ENCODE peak calls at places on chromosomes 7 and 10, in ten cellular contexts. M, Z, V, A, K, U, S, Y, I and C are unnamed samples.

GRCh38 chr7:10940748-10941358 is 32.8 kb upstream of the PHF14 start:
- DNase-seq in M (no peak), Z (peak), V (no peak), A (peak), K (no peak), U (no peak), S (no peak), Y (no peak), I (peak), C (no peak)

GRCh38 chr7:106143711-106144347 is 31.7 kb upstream of the SYPL1 start:
- DNase-seq in M (no peak), Z (no peak), V (no peak), A (peak), K (no peak), U (no peak), S (no peak), Y (no peak), I (no peak), C (no peak)

GRCh38 chr7:82511542-82511941 is 68.0 kb upstream of the CACNA2D1 start:
- DNase-seq in M (no peak), Z (no peak), V (no peak), A (no peak), K (no peak), U (no peak), S (no peak), Y (no peak), I (no peak), C (no peak)

GRCh38 chr7:28619256-28619655 is 206.9 kb downstream of the CREB5 start:
- DNase-seq in M (no peak), Z (no peak), V (no peak), A (no peak), K (no peak), U (no peak), S (no peak), Y (no peak), I (no peak), C (no peak)

GRCh38 chr7:153522261-153522660 is 529.9 kb upstream of the DPP6 start:
- DNase-seq in M (no peak), Z (no peak), V (no peak), A (no peak), K (no peak), U (no peak), S (no peak), Y (no peak), I (no peak), C (no peak)

GRCh38 chr7:92904292-92905131 is 68.1 kb upstream of the CDK6 start:
- DNase-seq in M (no peak), Z (peak), V (no peak), A (peak), K (peak), U (peak), S (no peak), Y (peak), I (peak), C (no peak)

GRCh38 chr7:101412976-101413375 is 50.3 kb downstream of the COL26A1 start:
- DNase-seq in M (no peak), Z (no peak), V (no peak), A (no peak), K (no peak), U (no peak), S (no peak), Y (no peak), I (no peak), C (no peak)

GRCh38 chr7:155733582-155734444 is 78.5 kb downstream of the SHH start:
- DNase-seq in M (no peak), Z (no peak), V (no peak), A (peak), K (no peak), U (no peak), S (no peak), Y (no peak), I (no peak), C (peak)

GRCh38 chr7:66748127-66748511 is 7.6 kb downstream of the RABGEF1 start:
- DNase-seq in M (no peak), Z (no peak), V (no peak), A (no peak), K (no peak), U (no peak), S (no peak), Y (peak), I (no peak), C (no peak)

GRCh38 chr10:73495226-73495883 is 469 bp downstream of the PPP3CB start:
- DNase-seq in M (peak), Z (peak), V (peak), A (peak), K (peak), U (peak), S (peak), Y (peak), I (peak), C (peak)

GRCh38 chr7:105429746-105430612 is 41.3 kb upstream of the SRPK2 start:
- DNase-seq in M (peak), Z (peak), V (peak), A (peak), K (peak), U (peak), S (no peak), Y (peak), I (peak), C (no peak)

GRCh38 chr7:22124906-22125305 is 179.2 kb upstream of the CDCA7L start:
- DNase-seq in M (no peak), Z (no peak), V (no peak), A (no peak), K (no peak), U (no peak), S (no peak), Y (no peak), I (no peak), C (no peak)

DNA sequence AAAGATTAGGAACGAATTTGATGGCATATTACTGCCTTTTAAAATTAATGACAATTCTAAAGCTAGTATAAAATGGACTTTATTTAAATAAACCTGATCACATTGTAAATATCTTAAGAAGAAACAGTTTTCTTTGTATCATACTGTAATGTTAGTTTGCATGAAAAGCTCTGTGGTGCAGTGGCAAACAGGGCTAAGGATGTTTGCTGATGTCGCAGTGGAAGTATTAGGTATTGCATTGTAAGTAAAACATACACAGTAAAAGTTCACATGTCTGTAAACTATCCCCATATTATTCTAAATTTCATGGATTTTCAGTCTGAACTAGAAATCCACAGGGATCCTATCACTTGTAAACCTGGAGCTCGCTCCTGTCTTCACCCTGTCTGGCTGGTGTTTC is 252.6 kb upstream of the ZNF32 start:
- DNase-seq in M (no peak), Z (no peak), V (no peak), A (no peak), K (peak), U (no peak), S (no peak), Y (peak), I (no peak), C (no peak)
- TF ChIP-seq CTCF in M (no peak), Z (no peak), V (no peak), A (no peak), K (peak), U (peak), S (no peak), Y (peak), I (no peak), C (no peak)

DNA sequence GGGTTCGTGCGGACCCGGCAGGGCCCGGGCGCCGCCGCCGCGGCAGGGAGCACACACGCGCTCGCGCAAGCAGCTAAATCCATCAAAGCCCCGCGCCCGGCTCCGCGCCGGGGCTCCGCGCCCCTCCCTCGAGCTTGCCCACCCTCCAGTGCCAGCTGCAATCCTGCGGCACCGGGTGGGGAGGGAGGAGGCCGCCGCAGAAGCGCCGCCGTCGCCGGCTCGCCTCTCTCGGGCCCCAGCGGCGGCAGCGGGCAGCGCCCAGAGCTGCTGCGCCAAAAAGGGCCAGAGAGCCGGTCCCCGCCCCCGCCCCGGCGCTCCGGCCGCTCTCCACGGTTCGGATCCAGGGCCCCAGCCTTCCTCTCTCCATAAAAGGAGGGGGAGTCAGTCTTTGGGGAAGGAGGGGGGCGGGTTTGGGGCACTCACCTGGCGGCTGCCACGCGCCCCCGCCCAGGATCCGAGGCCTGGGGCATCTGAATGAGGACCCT is 370 bp upstream of the PDGFA start:
- DNase-seq in M (peak), Z (peak), V (peak), A (peak), K (peak), U (peak), S (peak), Y (peak), I (peak), C (peak)
- TF ChIP-seq CTCF in M (peak), Z (no peak), V (peak), A (peak), K (no peak), U (peak), S (peak), Y (no peak), I (no peak), C (no peak)

DNA sequence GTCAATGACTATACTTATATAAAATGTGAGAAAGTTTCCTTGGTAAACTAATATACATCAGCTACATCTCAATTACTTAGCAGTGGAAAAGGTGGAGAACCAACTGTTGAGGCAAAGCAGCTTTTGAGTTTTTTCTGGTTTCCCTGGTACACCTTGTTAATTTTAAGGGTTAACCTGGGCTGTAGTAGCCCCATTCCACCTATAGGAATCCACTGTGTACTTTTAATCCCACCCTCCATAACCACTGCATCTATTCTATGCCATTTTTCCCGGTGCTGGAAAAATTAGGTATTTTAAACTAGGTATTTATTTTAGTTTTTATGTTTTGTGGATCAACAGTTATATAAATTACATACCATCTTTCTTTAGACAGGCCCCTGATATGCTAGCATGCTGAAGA is 42.4 kb downstream of the NRBF2 start:
- DNase-seq in M (no peak), Z (no peak), V (no peak), A (no peak), K (no peak), U (no peak), S (no peak), Y (no peak), I (no peak), C (no peak)
- TF ChIP-seq CTCF in M (no peak), Z (no peak), V (no peak), A (no peak), K (no peak), U (no peak), S (no peak), Y (no peak), I (no peak), C (no peak)

GRCh38 chr7:144057954-144058353 is 9.2 kb downstream of the OR2A5 start:
- DNase-seq in M (no peak), Z (no peak), V (no peak), A (no peak), K (peak), U (peak), S (no peak), Y (peak), I (peak), C (no peak)

GRCh38 chr7:144069511-144069910 is at the start of gene OR2A25:
- DNase-seq in M (no peak), Z (no peak), V (no peak), A (no peak), K (no peak), U (no peak), S (no peak), Y (no peak), I (no peak), C (no peak)

DNA sequence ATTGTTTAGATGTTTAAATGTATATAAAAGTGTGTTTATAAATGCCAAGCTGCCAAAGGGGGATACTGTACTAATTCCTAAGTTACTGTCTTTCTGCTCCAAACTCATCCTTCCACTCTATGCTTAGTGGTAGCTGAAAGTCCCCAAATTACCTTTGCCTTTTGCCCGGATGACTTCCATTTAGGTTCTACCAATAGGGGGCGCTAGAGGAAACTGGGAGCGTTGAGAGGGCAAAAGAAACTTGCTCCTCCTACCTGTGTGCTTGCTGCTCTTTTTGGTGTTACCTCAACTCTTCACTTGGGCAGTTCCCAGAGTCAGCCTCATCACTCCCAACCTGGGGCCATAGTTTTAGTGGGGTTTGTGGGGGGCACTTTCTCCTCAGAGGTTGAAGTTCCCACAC is 5.9 kb upstream of the OR2A25 start:
- DNase-seq in M (no peak), Z (no peak), V (no peak), A (no peak), K (no peak), U (no peak), S (no peak), Y (no peak), I (no peak), C (no peak)
- TF ChIP-seq CTCF in M (no peak), Z (peak), V (no peak), A (peak), K (peak), U (no peak), S (peak), Y (peak), I (no peak), C (no peak)

DNA sequence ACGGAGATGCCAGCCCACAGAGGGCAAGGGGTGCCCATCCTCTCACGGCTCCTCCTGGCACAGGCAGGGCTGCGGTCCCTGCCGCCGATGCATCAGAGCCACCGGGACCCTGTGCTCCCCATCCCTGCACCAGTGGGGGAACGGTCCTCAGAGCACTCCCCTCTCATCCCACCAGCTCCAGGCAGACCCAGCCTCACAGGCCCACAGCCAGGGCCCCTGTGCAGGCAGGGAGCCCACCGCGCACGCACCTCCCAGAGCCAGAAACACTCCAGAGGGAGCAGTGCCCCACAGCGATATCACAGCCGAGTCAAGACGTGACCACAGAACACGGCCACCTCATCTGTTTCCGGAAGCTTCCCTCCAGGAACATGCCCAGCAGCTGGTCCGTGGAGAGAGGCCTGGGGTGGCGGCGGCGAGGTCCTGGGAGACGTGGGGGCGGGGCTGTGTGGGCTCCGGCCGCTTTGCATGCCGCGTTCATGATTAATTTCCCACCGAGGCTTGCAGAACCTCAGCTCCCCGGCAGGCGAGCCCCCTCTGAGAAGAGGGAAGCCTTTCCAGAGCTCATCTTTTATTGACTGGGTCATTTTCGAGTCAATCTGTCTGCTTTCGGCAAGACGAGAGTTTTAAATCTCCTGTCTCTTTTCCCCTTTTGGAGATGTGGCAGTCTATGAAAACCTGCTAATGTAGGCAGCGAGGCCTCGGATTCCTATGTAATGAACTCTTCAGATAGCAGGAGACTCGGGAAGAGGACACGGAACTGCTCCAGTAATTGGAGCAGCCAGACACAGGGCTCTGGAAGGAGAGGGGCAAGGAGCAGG is 242.6 kb downstream of the ELFN1 start:
- DNase-seq in M (no peak), Z (no peak), V (no peak), A (no peak), K (peak), U (peak), S (no peak), Y (peak), I (no peak), C (peak)
- TF ChIP-seq CTCF in M (no peak), Z (no peak), V (peak), A (no peak), K (peak), U (peak), S (no peak), Y (peak), I (no peak), C (no peak)

DNA sequence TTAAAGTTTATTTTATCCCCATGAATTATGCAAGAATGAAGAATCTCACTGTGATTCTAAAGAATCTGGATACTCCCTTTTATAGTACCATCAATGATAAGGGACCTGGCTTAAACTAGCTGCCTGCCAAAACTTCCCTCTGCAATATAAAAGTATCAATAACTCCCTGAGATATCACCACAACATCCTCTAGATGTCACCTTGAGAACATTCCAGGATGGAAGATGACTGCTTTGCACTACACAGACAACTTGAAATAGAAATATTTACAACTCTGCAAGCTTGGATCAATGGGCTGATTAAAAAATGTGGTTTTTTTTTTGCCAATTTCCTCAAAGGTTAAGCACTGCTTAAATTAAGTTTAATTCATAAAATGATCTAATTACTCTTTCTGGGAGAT is 142.0 kb downstream of the SLC25A13 start:
- DNase-seq in M (no peak), Z (no peak), V (no peak), A (no peak), K (peak), U (peak), S (no peak), Y (peak), I (no peak), C (no peak)
- TF ChIP-seq CTCF in M (no peak), Z (no peak), V (no peak), A (no peak), K (no peak), U (peak), S (no peak), Y (no peak), I (peak), C (no peak)

DNA sequence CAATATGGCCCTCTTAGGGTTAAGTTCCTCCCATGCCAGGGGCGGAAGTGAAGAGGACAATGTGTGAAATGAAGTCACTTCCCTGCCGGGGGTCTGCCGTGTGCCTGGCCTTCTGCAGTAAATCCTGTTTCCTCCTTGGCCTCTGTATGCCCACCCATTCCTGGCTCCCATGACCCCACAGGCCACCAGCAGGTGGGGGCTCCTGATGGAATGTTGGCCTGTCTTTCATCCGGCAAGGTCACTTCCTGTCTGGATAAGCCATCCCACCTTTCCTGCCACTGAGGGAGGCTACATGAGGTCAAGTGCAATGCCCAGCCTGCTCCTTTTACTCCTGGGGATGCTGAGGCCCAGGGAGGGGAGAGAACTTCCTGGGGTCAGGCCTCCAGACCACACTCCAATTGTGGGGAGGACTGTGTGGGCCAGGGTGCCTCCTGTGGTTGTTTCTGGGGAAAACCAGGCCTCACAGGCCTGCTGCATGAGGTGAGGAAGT is 22.3 kb downstream of the PALD1 start:
- DNase-seq in M (peak), Z (no peak), V (no peak), A (no peak), K (no peak), U (no peak), S (no peak), Y (no peak), I (no peak), C (peak)
- TF ChIP-seq CTCF in M (no peak), Z (no peak), V (no peak), A (no peak), K (no peak), U (no peak), S (no peak), Y (no peak), I (no peak), C (no peak)